ENCODE peak calls at places on chromosome 13, in seven cellular contexts. One of them, this sample, is unnamed. For H3K36me3, the result is how much of the 10 kb centered on the place peaks cover.

GRCh38 chr13:42039457-42039945 is 8.9 kb upstream of the DGKH start:
- DNase-seq in right lobe of liver: no peak
- DNase-seq in ovary: peak
- DNase-seq in transverse colon: no peak
- DNase-seq in IMR-90: no peak
- DNase-seq in heart left ventricle: no peak
- DNase-seq in uterus: no peak
- DNase-seq in this sample: no peak

GRCh38 chr13:63463782-63464610 is 2048.3 kb upstream of the PCDH20 start:
- DNase-seq in right lobe of liver: no peak
- DNase-seq in ovary: no peak
- DNase-seq in transverse colon: no peak
- DNase-seq in IMR-90: no peak
- DNase-seq in heart left ventricle: no peak
- DNase-seq in uterus: no peak
- DNase-seq in this sample: no peak

GRCh38 chr13:106362637-106363036 is 172.8 kb downstream of the EFNB2 start:
- DNase-seq in right lobe of liver: no peak
- DNase-seq in ovary: no peak
- DNase-seq in transverse colon: no peak
- DNase-seq in IMR-90: no peak
- DNase-seq in heart left ventricle: no peak
- DNase-seq in uterus: no peak
- DNase-seq in this sample: no peak

GRCh38 chr13:93345642-93346220 is 119.1 kb downstream of the GPC6 start:
- DNase-seq in right lobe of liver: no peak
- DNase-seq in ovary: no peak
- DNase-seq in transverse colon: no peak
- DNase-seq in IMR-90: no peak
- DNase-seq in heart left ventricle: no peak
- DNase-seq in uterus: no peak
- DNase-seq in this sample: no peak

GRCh38 chr13:95585867-95586266 is 33.3 kb downstream of the CLDN10 start:
- DNase-seq in right lobe of liver: no peak
- DNase-seq in ovary: no peak
- DNase-seq in transverse colon: no peak
- DNase-seq in IMR-90: no peak
- DNase-seq in heart left ventricle: no peak
- DNase-seq in uterus: no peak
- DNase-seq in this sample: no peak

GRCh38 chr13:43994999-43995859 is 115.5 kb downstream of the LACC1 start:
- DNase-seq in right lobe of liver: no peak
- DNase-seq in ovary: no peak
- DNase-seq in transverse colon: no peak
- DNase-seq in IMR-90: no peak
- DNase-seq in heart left ventricle: no peak
- DNase-seq in uterus: no peak
- DNase-seq in this sample: no peak

GRCh38 chr13:36030670-36031331 is 100.4 kb downstream of the DCLK1 start:
- DNase-seq in right lobe of liver: no peak
- DNase-seq in ovary: peak
- DNase-seq in transverse colon: no peak
- DNase-seq in IMR-90: peak
- DNase-seq in heart left ventricle: no peak
- DNase-seq in uterus: peak
- DNase-seq in this sample: no peak

GRCh38 chr13:21826214-21827015 is 155.5 kb downstream of the FGF9 start:
- DNase-seq in right lobe of liver: no peak
- DNase-seq in ovary: no peak
- DNase-seq in transverse colon: no peak
- DNase-seq in IMR-90: no peak
- DNase-seq in heart left ventricle: no peak
- DNase-seq in uterus: no peak
- DNase-seq in this sample: no peak

GRCh38 chr13:104837756-104838155 is 1697.7 kb downstream of the EFNB2 start:
- DNase-seq in right lobe of liver: no peak
- DNase-seq in ovary: no peak
- DNase-seq in transverse colon: no peak
- DNase-seq in IMR-90: no peak
- DNase-seq in heart left ventricle: no peak
- DNase-seq in uterus: no peak
- DNase-seq in this sample: no peak

GRCh38 chr13:19589312-19589711 is 28.0 kb upstream of the TPTE2 start:
- DNase-seq in right lobe of liver: no peak
- DNase-seq in ovary: no peak
- DNase-seq in transverse colon: no peak
- DNase-seq in IMR-90: no peak
- DNase-seq in heart left ventricle: no peak
- DNase-seq in uterus: no peak
- DNase-seq in this sample: no peak

GRCh38 chr13:25276748-25277147 is 10.5 kb downstream of the MTMR6 start:
- DNase-seq in right lobe of liver: no peak
- DNase-seq in ovary: no peak
- DNase-seq in transverse colon: no peak
- DNase-seq in IMR-90: peak
- DNase-seq in heart left ventricle: no peak
- DNase-seq in uterus: no peak
- DNase-seq in this sample: no peak

GRCh38 chr13:44320611-44321010 is 53.0 kb upstream of the SERP2 start:
- DNase-seq in right lobe of liver: no peak
- DNase-seq in ovary: no peak
- DNase-seq in transverse colon: no peak
- DNase-seq in IMR-90: no peak
- DNase-seq in heart left ventricle: no peak
- DNase-seq in uterus: no peak
- DNase-seq in this sample: no peak

GRCh38 chr13:37187611-37188010 is 82.1 kb upstream of the CSNK1A1L start:
- DNase-seq in right lobe of liver: no peak
- DNase-seq in ovary: no peak
- DNase-seq in transverse colon: no peak
- DNase-seq in IMR-90: no peak
- DNase-seq in heart left ventricle: no peak
- DNase-seq in uterus: no peak
- DNase-seq in this sample: no peak

GRCh38 chr13:49098198-49098597 is 121.9 kb upstream of the MLNR start:
- DNase-seq in right lobe of liver: no peak
- DNase-seq in ovary: peak
- DNase-seq in transverse colon: no peak
- DNase-seq in IMR-90: peak
- DNase-seq in heart left ventricle: no peak
- DNase-seq in uterus: peak
- DNase-seq in this sample: no peak

GRCh38 chr13:74214321-74214720 is 80.1 kb upstream of the KLF12 start:
- DNase-seq in right lobe of liver: no peak
- DNase-seq in ovary: no peak
- DNase-seq in transverse colon: no peak
- DNase-seq in IMR-90: no peak
- DNase-seq in heart left ventricle: no peak
- DNase-seq in uterus: no peak
- DNase-seq in this sample: no peak

GRCh38 chr13:103803349-103803748 is 737.1 kb upstream of the SLC10A2 start:
- DNase-seq in right lobe of liver: no peak
- DNase-seq in ovary: no peak
- DNase-seq in transverse colon: no peak
- DNase-seq in IMR-90: no peak
- DNase-seq in heart left ventricle: no peak
- DNase-seq in uterus: no peak
- DNase-seq in this sample: no peak

GRCh38 chr13:20492641-20493040 is 33.0 kb downstream of the CRYL1 start:
- DNase-seq in right lobe of liver: no peak
- DNase-seq in ovary: no peak
- DNase-seq in transverse colon: peak
- DNase-seq in IMR-90: peak
- DNase-seq in heart left ventricle: no peak
- DNase-seq in uterus: no peak
- DNase-seq in this sample: no peak

GRCh38 chr13:73167046-73167820 is 108.4 kb downstream of the KLF5 start:
- DNase-seq in right lobe of liver: no peak
- DNase-seq in ovary: no peak
- DNase-seq in transverse colon: no peak
- DNase-seq in IMR-90: no peak
- DNase-seq in heart left ventricle: no peak
- DNase-seq in uterus: no peak
- DNase-seq in this sample: no peak

GRCh38 chr13:36918246-36919060 is 1.6 kb downstream of the SMAD9 start:
- DNase-seq in right lobe of liver: no peak
- DNase-seq in ovary: no peak
- DNase-seq in transverse colon: no peak
- DNase-seq in IMR-90: peak
- DNase-seq in heart left ventricle: no peak
- DNase-seq in uterus: no peak
- DNase-seq in this sample: no peak

GRCh38 chr13:31890946-31891345 is 140.6 kb upstream of the FRY start:
- DNase-seq in right lobe of liver: no peak
- DNase-seq in ovary: no peak
- DNase-seq in transverse colon: no peak
- DNase-seq in IMR-90: no peak
- DNase-seq in heart left ventricle: no peak
- DNase-seq in uterus: no peak
- DNase-seq in this sample: no peak
- H3K27ac ChIP-seq in right lobe of liver: no peak
- H3K27ac ChIP-seq in ovary: no peak
- H3K27ac ChIP-seq in transverse colon: no peak
- H3K27ac ChIP-seq in IMR-90: no peak
- H3K27ac ChIP-seq in heart left ventricle: peak
- H3K27ac ChIP-seq in uterus: peak
- H3K27ac ChIP-seq in this sample: peak

GRCh38 chr13:112844879-112845278 is 124.1 kb upstream of the MCF2L start:
- DNase-seq in right lobe of liver: no peak
- DNase-seq in ovary: no peak
- DNase-seq in transverse colon: no peak
- DNase-seq in IMR-90: no peak
- DNase-seq in heart left ventricle: no peak
- DNase-seq in uterus: no peak
- DNase-seq in this sample: no peak

GRCh38 chr13:112842931-112843391 is 126.1 kb upstream of the MCF2L start:
- DNase-seq in right lobe of liver: no peak
- DNase-seq in ovary: no peak
- DNase-seq in transverse colon: no peak
- DNase-seq in IMR-90: no peak
- DNase-seq in heart left ventricle: no peak
- DNase-seq in uterus: no peak
- DNase-seq in this sample: no peak

GRCh38 chr13:112844411-112844810 is 124.6 kb upstream of the MCF2L start:
- DNase-seq in right lobe of liver: no peak
- DNase-seq in ovary: no peak
- DNase-seq in transverse colon: no peak
- DNase-seq in IMR-90: no peak
- DNase-seq in heart left ventricle: no peak
- DNase-seq in uterus: no peak
- DNase-seq in this sample: peak

GRCh38 chr13:112842343-112842856 is 126.6 kb upstream of the MCF2L start:
- DNase-seq in right lobe of liver: no peak
- DNase-seq in ovary: no peak
- DNase-seq in transverse colon: no peak
- DNase-seq in IMR-90: no peak
- DNase-seq in heart left ventricle: no peak
- DNase-seq in uterus: peak
- DNase-seq in this sample: peak

DNA sequence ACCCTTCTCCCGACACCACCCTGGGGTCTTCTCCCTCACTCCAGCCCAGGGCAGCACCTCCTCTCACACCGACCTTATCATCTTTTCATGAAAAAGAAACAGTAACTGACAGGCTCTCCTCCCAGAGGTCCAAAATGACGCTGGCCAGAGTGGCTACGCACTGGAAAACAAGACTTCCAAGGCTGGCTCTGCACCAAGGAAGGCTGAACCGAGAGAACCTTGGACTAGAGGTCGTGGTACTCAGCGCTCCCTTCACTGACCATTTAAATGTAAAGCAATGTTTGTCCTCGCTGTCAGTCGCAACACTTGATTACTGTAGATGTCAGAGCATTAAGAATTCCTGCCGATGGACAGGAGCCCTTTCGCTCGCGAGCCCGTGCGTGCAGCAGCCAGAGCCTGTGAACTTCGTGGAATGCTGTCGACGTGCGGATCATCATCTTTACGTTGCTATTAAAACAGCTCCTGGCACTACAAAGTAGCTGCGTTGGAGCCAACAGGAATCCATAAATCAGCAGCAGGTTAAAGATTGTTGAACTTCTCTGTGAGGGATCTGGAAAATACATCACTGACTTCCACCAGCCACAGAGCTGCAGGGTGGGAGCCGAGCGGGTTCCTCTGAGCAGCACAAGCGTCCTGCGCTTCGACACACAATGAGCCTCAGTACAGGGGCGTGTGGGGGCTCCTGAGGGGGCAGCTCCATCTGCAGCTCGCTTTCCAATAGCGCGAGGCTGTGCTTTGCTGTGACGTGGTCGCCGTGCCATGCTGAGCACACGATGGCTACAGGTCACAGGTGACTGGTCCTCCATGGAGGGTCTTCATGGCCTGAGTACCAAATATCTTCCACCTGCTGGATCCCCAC is 125.4 kb upstream of the MCF2L start:
- DNase-seq in right lobe of liver: no peak
- DNase-seq in ovary: no peak
- DNase-seq in transverse colon: no peak
- DNase-seq in IMR-90: no peak
- DNase-seq in heart left ventricle: no peak
- DNase-seq in uterus: no peak
- DNase-seq in this sample: peak
- H3K36me3 ChIP-seq in right lobe of liver: under half
- H3K36me3 ChIP-seq in ovary: under half
- H3K36me3 ChIP-seq in transverse colon: under half
- H3K36me3 ChIP-seq in IMR-90: under half
- H3K36me3 ChIP-seq in heart left ventricle: half or more
- H3K36me3 ChIP-seq in uterus: under half
- H3K36me3 ChIP-seq in this sample: under half

GRCh38 chr13:32036131-32036695 is 4.6 kb downstream of the FRY start:
- DNase-seq in right lobe of liver: no peak
- DNase-seq in ovary: no peak
- DNase-seq in transverse colon: peak
- DNase-seq in IMR-90: no peak
- DNase-seq in heart left ventricle: no peak
- DNase-seq in uterus: no peak
- DNase-seq in this sample: peak
- H3K27ac ChIP-seq in right lobe of liver: peak
- H3K27ac ChIP-seq in ovary: no peak
- H3K27ac ChIP-seq in transverse colon: peak
- H3K27ac ChIP-seq in IMR-90: no peak
- H3K27ac ChIP-seq in heart left ventricle: no peak
- H3K27ac ChIP-seq in uterus: no peak
- H3K27ac ChIP-seq in this sample: no peak

GRCh38 chr13:110666255-110666533 is 39.7 kb downstream of the CARS2 start:
- DNase-seq in right lobe of liver: no peak
- DNase-seq in ovary: no peak
- DNase-seq in transverse colon: no peak
- DNase-seq in IMR-90: no peak
- DNase-seq in heart left ventricle: no peak
- DNase-seq in uterus: no peak
- DNase-seq in this sample: no peak
- H3K36me3 ChIP-seq in right lobe of liver: under half
- H3K36me3 ChIP-seq in ovary: under half
- H3K36me3 ChIP-seq in transverse colon: under half
- H3K36me3 ChIP-seq in IMR-90: half or more
- H3K36me3 ChIP-seq in heart left ventricle: half or more
- H3K36me3 ChIP-seq in uterus: under half
- H3K36me3 ChIP-seq in this sample: under half

GRCh38 chr13:113360446-113360845 is 3.5 kb downstream of the GRTP1 start:
- DNase-seq in right lobe of liver: no peak
- DNase-seq in ovary: no peak
- DNase-seq in transverse colon: no peak
- DNase-seq in IMR-90: no peak
- DNase-seq in heart left ventricle: no peak
- DNase-seq in uterus: no peak
- DNase-seq in this sample: no peak
- H3K27ac ChIP-seq in right lobe of liver: no peak
- H3K27ac ChIP-seq in ovary: no peak
- H3K27ac ChIP-seq in transverse colon: no peak
- H3K27ac ChIP-seq in IMR-90: no peak
- H3K27ac ChIP-seq in heart left ventricle: no peak
- H3K27ac ChIP-seq in uterus: no peak
- H3K27ac ChIP-seq in this sample: no peak

GRCh38 chr13:46343279-46343949 is 43.6 kb downstream of the RUBCNL start:
- DNase-seq in right lobe of liver: no peak
- DNase-seq in ovary: no peak
- DNase-seq in transverse colon: no peak
- DNase-seq in IMR-90: no peak
- DNase-seq in heart left ventricle: no peak
- DNase-seq in uterus: no peak
- DNase-seq in this sample: no peak
- H3K36me3 ChIP-seq in right lobe of liver: under half
- H3K36me3 ChIP-seq in ovary: under half
- H3K36me3 ChIP-seq in transverse colon: under half
- H3K36me3 ChIP-seq in IMR-90: under half
- H3K36me3 ChIP-seq in heart left ventricle: under half
- H3K36me3 ChIP-seq in uterus: under half
- H3K36me3 ChIP-seq in this sample: under half

This sample was measured in aorta.